ENCODE peak calls at places on chromosomes 12 and 14, in eight cellular contexts. O, F, B, A, V, L, T and G are unnamed samples.

GRCh38 chr12:22215467-22216253 is 118.8 kb downstream of the ST8SIA1 start:
- DNase-seq in F (no peak), B (no peak), L (no peak), T (no peak), O (peak; percentile 44), A (no peak), V (no peak), G (no peak)

GRCh38 chr12:94458882-94459772 is 540 bp downstream of the CEP83 start:
- DNase-seq in F (no peak), A (no peak), L (no peak), O (peak; percentile 74), T (peak; percentile 16), B (no peak), V (no peak), G (no peak)

GRCh38 chr12:113268136-113268535 is 46.9 kb downstream of the TPCN1 start:
- DNase-seq in V (no peak), A (no peak), F (no peak), T (no peak), L (no peak), O (no peak), B (no peak), G (no peak)

GRCh38 chr14:69281450-69282169 is 21.7 kb downstream of the GALNT16 start:
- DNase-seq in F (no peak), B (no peak), V (no peak), L (no peak), O (peak; percentile 16), A (no peak), T (no peak), G (no peak)

GRCh38 chr12:97275261-97276197 is 187.1 kb upstream of the RMST start:
- DNase-seq in T (no peak), A (no peak), B (peak; percentile 58), O (no peak), F (peak; percentile 82), V (no peak), L (no peak), G (no peak)

GRCh38 chr12:130501821-130502220 is 164.1 kb downstream of the PIWIL1 start:
- DNase-seq in V (no peak), L (no peak), O (no peak), A (no peak), T (no peak), F (no peak), B (no peak), G (no peak)

GRCh38 chr14:92619671-92620437 is 106.3 kb downstream of the RIN3 start:
- DNase-seq in V (no peak), B (no peak), F (no peak), O (peak; percentile 25), A (no peak), L (no peak), T (no peak), G (no peak)

GRCh38 chr12:42979746-42980145 is 390.2 kb upstream of the PRICKLE1 start:
- DNase-seq in A (no peak), T (no peak), B (no peak), L (no peak), O (no peak), V (no peak), F (no peak), G (no peak)

GRCh38 chr14:85414142-85414541 is 115.8 kb upstream of the FLRT2 start:
- DNase-seq in O (no peak), V (no peak), A (no peak), T (no peak), L (no peak), B (no peak), F (no peak), G (no peak)

GRCh38 chr12:11545438-11546330 is 103.8 kb upstream of the ETV6 start:
- DNase-seq in B (no peak), A (no peak), V (peak; percentile 7), T (no peak), O (no peak), F (no peak), L (no peak), G (no peak)

GRCh38 chr14:68416156-68416555 is 376.7 kb downstream of the ZFP36L1 start:
- DNase-seq in O (no peak), L (no peak), F (no peak), V (no peak), B (no peak), A (no peak), T (no peak), G (no peak)

GRCh38 chr14:104119119-104119699 is 19.2 kb upstream of the KIF26A start:
- DNase-seq in O (no peak), F (no peak), B (peak; percentile 50), V (no peak), A (peak; percentile 1), T (no peak), L (no peak), G (no peak)

GRCh38 chr12:68340404-68341270 is 8.5 kb upstream of the MDM1 start:
- DNase-seq in A (no peak), B (no peak), V (no peak), L (no peak), O (peak; percentile 23), T (no peak), F (no peak), G (no peak)

GRCh38 chr14:80940146-80940545 is 1.4 kb downstream of the CEP128 start:
- DNase-seq in O (peak; percentile 22), V (no peak), F (no peak), L (no peak), B (no peak), T (no peak), A (no peak), G (no peak)